ENCODE peak calls at places on chromosomes 7 and 10, in six cellular contexts. U, O, J, A, W and Z are unnamed samples.
A peak's percentile ranks its signal among the peaks of the same experiment; 100 is the strongest.

GRCh38 chr10:30073767-30074060 is 14.3 kb upstream of the JCAD start:
- DNase-seq in U (no peak), O (no peak), J (no peak), A (no peak), W (no peak), Z (no peak)

GRCh38 chr10:670990-671389 is 18.5 kb downstream of the DIP2C start:
- DNase-seq in U (peak; percentile 50), O (no peak), J (no peak), A (no peak), W (no peak), Z (no peak)

GRCh38 chr10:60570941-60571340 is 181.3 kb upstream of the ANK3 start:
- DNase-seq in U (no peak), O (no peak), J (no peak), A (peak; percentile 32), W (no peak), Z (no peak)

GRCh38 chr7:122597277-122597676 is 101.6 kb downstream of the RNF133 start:
- DNase-seq in U (no peak), O (no peak), J (no peak), A (no peak), W (no peak), Z (no peak)

GRCh38 chr7:725223-726005 is 1.1 kb upstream of the DNAAF5 start:
- DNase-seq in U (no peak), O (no peak), J (peak; percentile 45), A (peak; percentile 34), W (no peak), Z (peak; percentile 55)

GRCh38 chr7:102888561-102889233 is 24.1 kb upstream of the LRRC17 start:
- DNase-seq in U (no peak), O (no peak), J (no peak), A (peak; percentile 63), W (no peak), Z (no peak)

GRCh38 chr10:101559596-101560292 is 28.3 kb downstream of the POLL start:
- DNase-seq in U (no peak), O (peak; percentile 38), J (no peak), A (no peak), W (no peak), Z (no peak)

GRCh38 chr7:88111136-88111748 is 108.6 kb downstream of the SRI start:
- DNase-seq in U (no peak), O (peak; percentile 36), J (no peak), A (peak; percentile 59), W (no peak), Z (peak; percentile 59)

GRCh38 chr7:3984456-3984855 is 683.4 kb downstream of the SDK1 start:
- DNase-seq in U (peak; percentile 37), O (no peak), J (no peak), A (no peak), W (no peak), Z (no peak)

GRCh38 chr7:39700932-39701331 is 77.6 kb downstream of the RALA start:
- DNase-seq in U (peak; percentile 67), O (no peak), J (no peak), A (no peak), W (no peak), Z (no peak)

GRCh38 chr10:123200510-123200909 is 46.3 kb downstream of the BUB3 start:
- DNase-seq in U (no peak), O (no peak), J (no peak), A (no peak), W (no peak), Z (no peak)

GRCh38 chr10:83037653-83038052 is 1101.7 kb upstream of the GHITM start:
- DNase-seq in U (no peak), O (no peak), J (no peak), A (no peak), W (no peak), Z (no peak)

GRCh38 chr7:107138696-107139420 is 29.9 kb upstream of the HBP1 start:
- DNase-seq in U (no peak), O (no peak), J (no peak), A (no peak), W (no peak), Z (no peak)

GRCh38 chr10:90179696-90180407 is 478.5 kb downstream of the KIF20B start:
- DNase-seq in U (no peak), O (no peak), J (peak; percentile 63), A (peak; percentile 76), W (no peak), Z (peak; percentile 99)

GRCh38 chr7:8260871-8261707 is 878 bp downstream of the ICA1 start:
- DNase-seq in U (peak; percentile 65), O (peak; percentile 74), J (no peak), A (peak; percentile 74), W (peak; percentile 92), Z (peak; percentile 46)

GRCh38 chr7:137954614-137955013 is 47.3 kb downstream of the CREB3L2 start:
- DNase-seq in U (no peak), O (no peak), J (no peak), A (no peak), W (no peak), Z (no peak)

GRCh38 chr10:50536617-50537252 is 87.0 kb downstream of the SGMS1 start:
- DNase-seq in U (no peak), O (no peak), J (peak; percentile 42), A (peak; percentile 51), W (no peak), Z (peak; percentile 76)

GRCh38 chr7:78134256-78134655 is 335.7 kb downstream of the PHTF2 start:
- DNase-seq in U (no peak), O (peak; percentile 75), J (no peak), A (peak; percentile 63), W (no peak), Z (peak; percentile 52)

DNA sequence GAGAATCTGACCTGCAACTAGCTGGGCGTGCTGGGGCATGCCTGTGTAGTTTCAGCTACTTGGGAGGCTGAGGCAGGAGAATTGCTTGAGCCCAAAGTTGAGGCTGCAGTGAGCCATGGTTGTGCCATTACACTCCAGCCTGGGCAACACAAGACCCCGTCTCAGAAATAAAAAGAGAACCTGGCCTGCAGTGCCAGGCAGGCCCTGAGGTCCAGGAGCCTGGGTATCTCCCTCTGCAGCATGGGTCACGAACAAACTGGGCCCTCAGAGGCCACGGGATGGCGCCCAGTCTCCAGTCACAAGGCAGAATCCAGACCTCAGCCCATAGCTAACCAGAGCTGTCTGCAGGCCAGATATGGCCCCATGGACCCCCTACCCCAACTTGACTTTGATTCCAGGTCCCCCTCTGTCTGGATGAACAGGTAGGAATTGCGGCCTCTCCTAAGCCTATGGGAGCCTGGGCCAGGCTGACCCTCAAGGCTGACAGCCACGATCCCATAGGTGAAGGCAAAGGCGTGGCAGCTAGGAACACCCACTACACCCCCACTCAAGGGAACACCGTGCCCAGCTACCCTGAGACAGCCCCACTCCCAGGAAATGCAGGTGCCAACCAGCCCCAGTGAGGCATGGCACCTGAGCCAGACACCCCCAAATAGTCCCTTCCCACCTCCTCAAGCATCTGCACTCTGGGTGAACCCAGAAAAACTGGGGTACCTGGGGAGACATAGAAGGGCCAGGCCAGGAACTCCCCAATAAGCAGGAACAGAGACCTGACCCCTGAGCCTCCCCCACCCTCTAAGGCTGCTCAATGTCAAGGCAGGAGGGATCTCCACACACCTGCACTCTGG is 102.8 kb upstream of the TNRC18 start:
- DNase-seq in U (peak; percentile 70), O (peak; percentile 31), J (no peak), A (peak; percentile 33), W (no peak), Z (peak; percentile 85)
- H3K4me3 ChIP-seq in U (peak overlapping the region; percentile 96), O (peak overlapping the region; percentile 84), J (peak overlapping the region; percentile 18), A (no peak overlapping the region), W (peak overlapping the region; percentile 100), Z (no peak overlapping the region)

DNA sequence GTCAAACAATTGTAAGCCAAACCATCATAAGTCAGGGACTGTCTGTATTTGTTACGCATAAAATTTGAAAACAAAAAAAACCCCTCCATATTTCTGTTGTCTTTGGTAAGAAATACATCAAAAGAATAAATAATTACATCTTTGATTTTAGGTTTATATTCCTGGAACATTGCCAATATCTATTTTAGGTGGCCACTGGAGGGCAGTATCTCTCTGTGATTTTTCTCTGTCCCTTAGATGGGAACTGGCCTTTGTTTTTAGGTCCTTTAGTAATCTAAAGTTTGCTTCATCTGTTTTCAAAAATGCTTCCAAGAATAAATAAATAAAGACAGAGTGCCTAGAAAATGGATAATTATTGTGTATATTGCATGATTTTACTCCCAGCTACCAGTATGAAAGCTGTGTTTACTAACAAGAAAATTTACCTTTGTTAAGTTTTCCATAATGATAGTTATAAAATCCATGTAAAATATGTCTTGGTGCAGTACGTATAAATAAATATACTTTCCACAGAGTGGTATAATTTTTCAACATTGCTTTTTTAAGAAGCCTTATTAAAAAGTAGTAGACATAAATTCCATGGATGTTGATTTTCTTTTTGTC is 64.2 kb downstream of the PHYHIPL start:
- DNase-seq in U (no peak), O (peak; percentile 23), J (no peak), A (peak; percentile 79), W (no peak), Z (peak; percentile 38)
- TF ChIP-seq CTCF in U (peak; percentile 47), O (peak; percentile 77), J (peak; percentile 43), A (peak; percentile 93), W (no peak), Z (no peak)

DNA sequence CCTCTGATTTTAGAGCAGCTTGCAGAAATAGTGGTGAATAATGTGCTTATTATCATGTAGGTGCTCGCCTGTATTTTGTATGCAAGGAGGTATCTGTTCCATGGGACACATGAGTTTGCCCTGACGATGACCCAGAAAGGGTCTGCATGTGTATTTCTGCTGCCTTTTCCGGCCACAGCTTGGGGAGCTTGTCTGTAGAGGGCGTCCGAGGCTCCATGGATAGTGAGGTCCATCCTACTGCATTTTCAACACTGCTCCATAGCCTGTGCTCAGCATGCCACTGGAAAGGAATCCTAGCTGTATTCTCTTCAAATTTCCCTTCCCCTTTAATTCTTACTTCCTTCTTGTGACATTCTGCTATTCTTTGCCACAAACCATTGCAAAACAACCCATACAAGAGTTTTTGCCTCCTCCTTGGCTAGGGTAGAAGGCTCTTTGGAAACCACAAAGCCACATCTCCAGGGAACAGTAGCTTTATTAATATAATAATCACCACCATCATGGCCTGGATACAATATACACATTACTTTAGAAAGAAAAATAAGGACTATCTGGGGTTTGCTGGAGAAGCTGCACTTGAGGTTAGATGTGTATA is 127.7 kb downstream of the DYNC1I1 start:
- DNase-seq in U (no peak), O (no peak), J (no peak), A (no peak), W (no peak), Z (no peak)
- H3K27me3 ChIP-seq in U (no peaks in the 10 kb centered on the region), O (no peaks in the 10 kb centered on the region), J (no peaks in the 10 kb centered on the region), A (no peaks in the 10 kb centered on the region), W (no peaks in the 10 kb centered on the region), Z (no peaks in the 10 kb centered on the region)

GRCh38 chr7:70698219-70698832 is 433.6 kb upstream of the GALNT17 start:
- DNase-seq in U (no peak), O (peak; percentile 80), J (no peak), A (peak; percentile 50), W (no peak), Z (peak; percentile 66)

GRCh38 chr7:70700055-70700934 is 431.6 kb upstream of the GALNT17 start:
- DNase-seq in U (no peak), O (no peak), J (no peak), A (no peak), W (no peak), Z (no peak)

GRCh38 chr7:70703785-70704184 is 428.2 kb upstream of the GALNT17 start:
- DNase-seq in U (no peak), O (no peak), J (no peak), A (no peak), W (no peak), Z (no peak)

GRCh38 chr7:70700935-70701425 is 431.0 kb upstream of the GALNT17 start:
- DNase-seq in U (no peak), O (no peak), J (no peak), A (no peak), W (no peak), Z (no peak)

DNA sequence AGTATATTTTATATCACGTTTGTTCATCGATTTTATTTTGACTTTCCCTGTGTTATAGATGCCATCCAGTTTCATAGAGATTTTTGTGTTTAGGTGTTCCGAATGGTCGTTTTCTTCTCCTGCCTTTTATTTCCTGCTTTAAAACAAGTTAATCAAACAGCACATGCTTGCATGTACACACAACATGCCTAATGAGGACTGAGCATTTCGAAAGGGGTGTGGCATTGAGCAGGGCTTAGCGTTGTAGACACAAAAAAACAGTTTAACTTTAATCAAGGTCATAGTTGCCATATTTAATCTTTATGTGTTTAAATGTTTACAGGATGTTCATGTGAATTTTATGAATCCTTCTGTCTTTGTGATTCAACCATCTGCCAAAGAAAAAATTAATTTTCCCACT is 430.5 kb upstream of the GALNT17 start:
- DNase-seq in U (no peak), O (no peak), J (no peak), A (no peak), W (no peak), Z (no peak)
- H3K4me3 ChIP-seq in U (no peak overlapping the region), O (no peak overlapping the region), J (no peak overlapping the region), A (no peak overlapping the region), W (no peak overlapping the region), Z (no peak overlapping the region)